ENCODE peak calls at places on chromosome X, in seven cellular contexts. One of them, this sample, is unnamed.

GRCh38 chrX:133859336-133859735 is 126.1 kb downstream of the GPC3 start:
- DNase-seq in ovary: no peak
- DNase-seq in thyroid gland: no peak
- DNase-seq in endothelial cell of umbilical vein: no peak
- DNase-seq in A549: no peak
- DNase-seq in Peyer's patch: no peak
- DNase-seq in IMR-90: no peak
- DNase-seq in this sample: no peak

GRCh38 chrX:44072631-44073030 is 99.4 kb upstream of the NDP start:
- DNase-seq in ovary: no peak
- DNase-seq in thyroid gland: no peak
- DNase-seq in endothelial cell of umbilical vein: no peak
- DNase-seq in A549: no peak
- DNase-seq in Peyer's patch: no peak
- DNase-seq in IMR-90: no peak
- DNase-seq in this sample: no peak

GRCh38 chrX:45850775-45851433 is 650.2 kb upstream of the DIPK2B start:
- DNase-seq in ovary: peak
- DNase-seq in thyroid gland: peak
- DNase-seq in endothelial cell of umbilical vein: no peak
- DNase-seq in A549: peak
- DNase-seq in Peyer's patch: peak
- DNase-seq in IMR-90: peak
- DNase-seq in this sample: no peak

GRCh38 chrX:121161501-121161933 is 114.1 kb downstream of the GLUD2 start:
- DNase-seq in ovary: no peak
- DNase-seq in thyroid gland: no peak
- DNase-seq in endothelial cell of umbilical vein: no peak
- DNase-seq in A549: no peak
- DNase-seq in Peyer's patch: no peak
- DNase-seq in IMR-90: no peak
- DNase-seq in this sample: no peak

GRCh38 chrX:3384330-3384729 is 37.9 kb upstream of the MXRA5 start:
- DNase-seq in ovary: no peak
- DNase-seq in thyroid gland: peak
- DNase-seq in endothelial cell of umbilical vein: no peak
- DNase-seq in A549: no peak
- DNase-seq in Peyer's patch: no peak
- DNase-seq in IMR-90: no peak
- DNase-seq in this sample: no peak

GRCh38 chrX:129769467-129770154 is 10.1 kb upstream of the SASH3 start:
- DNase-seq in ovary: no peak
- DNase-seq in thyroid gland: no peak
- DNase-seq in endothelial cell of umbilical vein: no peak
- DNase-seq in A549: no peak
- DNase-seq in Peyer's patch: no peak
- DNase-seq in IMR-90: no peak
- DNase-seq in this sample: no peak

GRCh38 chrX:109826954-109827708 is 94.1 kb upstream of the ACSL4 start:
- DNase-seq in ovary: no peak
- DNase-seq in thyroid gland: no peak
- DNase-seq in endothelial cell of umbilical vein: no peak
- DNase-seq in A549: peak
- DNase-seq in Peyer's patch: no peak
- DNase-seq in IMR-90: peak
- DNase-seq in this sample: no peak

GRCh38 chrX:10902001-10902400 is 209.1 kb upstream of the HCCS start:
- DNase-seq in ovary: no peak
- DNase-seq in thyroid gland: no peak
- DNase-seq in endothelial cell of umbilical vein: peak
- DNase-seq in A549: no peak
- DNase-seq in Peyer's patch: no peak
- DNase-seq in IMR-90: peak
- DNase-seq in this sample: no peak

GRCh38 chrX:121836000-121836399 is 788.6 kb downstream of the GLUD2 start:
- DNase-seq in ovary: no peak
- DNase-seq in thyroid gland: no peak
- DNase-seq in endothelial cell of umbilical vein: no peak
- DNase-seq in A549: no peak
- DNase-seq in Peyer's patch: no peak
- DNase-seq in IMR-90: no peak
- DNase-seq in this sample: no peak

GRCh38 chrX:130086414-130087207 is 23.7 kb downstream of the ELF4 start:
- DNase-seq in ovary: no peak
- DNase-seq in thyroid gland: no peak
- DNase-seq in endothelial cell of umbilical vein: no peak
- DNase-seq in A549: no peak
- DNase-seq in Peyer's patch: no peak
- DNase-seq in IMR-90: no peak
- DNase-seq in this sample: no peak

GRCh38 chrX:149837639-149838038 is 43.3 kb upstream of the MAGEA8 start:
- DNase-seq in ovary: no peak
- DNase-seq in thyroid gland: no peak
- DNase-seq in endothelial cell of umbilical vein: no peak
- DNase-seq in A549: no peak
- DNase-seq in Peyer's patch: no peak
- DNase-seq in IMR-90: no peak
- DNase-seq in this sample: no peak

GRCh38 chrX:108167211-108167872 is 75.8 kb downstream of the ATG4A start:
- DNase-seq in ovary: peak
- DNase-seq in thyroid gland: peak
- DNase-seq in endothelial cell of umbilical vein: peak
- DNase-seq in A549: peak
- DNase-seq in Peyer's patch: no peak
- DNase-seq in IMR-90: peak
- DNase-seq in this sample: no peak

GRCh38 chrX:3651272-3651671 is 62.2 kb downstream of the PRKX start:
- DNase-seq in ovary: no peak
- DNase-seq in thyroid gland: no peak
- DNase-seq in endothelial cell of umbilical vein: peak
- DNase-seq in A549: no peak
- DNase-seq in Peyer's patch: no peak
- DNase-seq in IMR-90: peak
- DNase-seq in this sample: no peak

GRCh38 chrX:15963858-15964257 is 109.2 kb upstream of the AP1S2 start:
- DNase-seq in ovary: no peak
- DNase-seq in thyroid gland: no peak
- DNase-seq in endothelial cell of umbilical vein: no peak
- DNase-seq in A549: no peak
- DNase-seq in Peyer's patch: no peak
- DNase-seq in IMR-90: no peak
- DNase-seq in this sample: no peak

GRCh38 chrX:96713303-96713702 is 28.7 kb downstream of the DIAPH2 start:
- DNase-seq in ovary: no peak
- DNase-seq in thyroid gland: no peak
- DNase-seq in endothelial cell of umbilical vein: no peak
- DNase-seq in A549: no peak
- DNase-seq in Peyer's patch: no peak
- DNase-seq in IMR-90: no peak
- DNase-seq in this sample: no peak

GRCh38 chrX:26037367-26037766 is 100.8 kb upstream of the MAGEB18 start:
- DNase-seq in ovary: no peak
- DNase-seq in thyroid gland: no peak
- DNase-seq in endothelial cell of umbilical vein: no peak
- DNase-seq in A549: no peak
- DNase-seq in Peyer's patch: no peak
- DNase-seq in IMR-90: no peak
- DNase-seq in this sample: no peak

GRCh38 chrX:78092296-78092695 is 11.8 kb upstream of the PGK1 start:
- DNase-seq in ovary: no peak
- DNase-seq in thyroid gland: no peak
- DNase-seq in endothelial cell of umbilical vein: peak
- DNase-seq in A549: no peak
- DNase-seq in Peyer's patch: no peak
- DNase-seq in IMR-90: peak
- DNase-seq in this sample: no peak

GRCh38 chrX:134894373-134894895 is 96.4 kb upstream of the SMIM10 start:
- DNase-seq in ovary: no peak
- DNase-seq in thyroid gland: no peak
- DNase-seq in endothelial cell of umbilical vein: no peak
- DNase-seq in A549: no peak
- DNase-seq in Peyer's patch: no peak
- DNase-seq in IMR-90: no peak
- DNase-seq in this sample: no peak

GRCh38 chrX:129323115-129323514 is 200.2 kb downstream of the SMARCA1 start:
- DNase-seq in ovary: no peak
- DNase-seq in thyroid gland: no peak
- DNase-seq in endothelial cell of umbilical vein: no peak
- DNase-seq in A549: no peak
- DNase-seq in Peyer's patch: no peak
- DNase-seq in IMR-90: peak
- DNase-seq in this sample: no peak

GRCh38 chrX:54495814-54496516 is at the start of gene FGD1:
- DNase-seq in ovary: peak
- DNase-seq in thyroid gland: peak
- DNase-seq in endothelial cell of umbilical vein: peak
- DNase-seq in A549: peak
- DNase-seq in Peyer's patch: peak
- DNase-seq in IMR-90: peak
- DNase-seq in this sample: peak

GRCh38 chrX:69093960-69094935 is 71.0 kb downstream of the PJA1 start:
- DNase-seq in ovary: peak
- DNase-seq in thyroid gland: peak
- DNase-seq in endothelial cell of umbilical vein: peak
- DNase-seq in A549: peak
- DNase-seq in Peyer's patch: no peak
- DNase-seq in IMR-90: peak
- DNase-seq in this sample: no peak

GRCh38 chrX:40207626-40208025 is 109.9 kb upstream of the BCOR start:
- DNase-seq in ovary: no peak
- DNase-seq in thyroid gland: no peak
- DNase-seq in endothelial cell of umbilical vein: no peak
- DNase-seq in A549: no peak
- DNase-seq in Peyer's patch: no peak
- DNase-seq in IMR-90: peak
- DNase-seq in this sample: no peak

GRCh38 chrX:154714925-154715324 is 36.0 kb downstream of the GAB3 start:
- DNase-seq in ovary: no peak
- DNase-seq in thyroid gland: peak
- DNase-seq in endothelial cell of umbilical vein: peak
- DNase-seq in A549: peak
- DNase-seq in Peyer's patch: no peak
- DNase-seq in IMR-90: peak
- DNase-seq in this sample: no peak

GRCh38 chrX:72396117-72396516 is 90.4 kb upstream of the CITED1 start:
- DNase-seq in ovary: no peak
- DNase-seq in thyroid gland: peak
- DNase-seq in endothelial cell of umbilical vein: peak
- DNase-seq in A549: no peak
- DNase-seq in Peyer's patch: no peak
- DNase-seq in IMR-90: no peak
- DNase-seq in this sample: no peak

GRCh38 chrX:72395252-72395651 is 89.5 kb upstream of the CITED1 start:
- DNase-seq in ovary: no peak
- DNase-seq in thyroid gland: no peak
- DNase-seq in endothelial cell of umbilical vein: no peak
- DNase-seq in A549: no peak
- DNase-seq in Peyer's patch: no peak
- DNase-seq in IMR-90: no peak
- DNase-seq in this sample: no peak

GRCh38 chrX:72393836-72394517 is 88.3 kb upstream of the CITED1 start:
- DNase-seq in ovary: no peak
- DNase-seq in thyroid gland: no peak
- DNase-seq in endothelial cell of umbilical vein: no peak
- DNase-seq in A549: no peak
- DNase-seq in Peyer's patch: no peak
- DNase-seq in IMR-90: no peak
- DNase-seq in this sample: no peak

GRCh38 chrX:72392816-72393800 is 87.4 kb upstream of the CITED1 start:
- DNase-seq in ovary: no peak
- DNase-seq in thyroid gland: no peak
- DNase-seq in endothelial cell of umbilical vein: no peak
- DNase-seq in A549: no peak
- DNase-seq in Peyer's patch: no peak
- DNase-seq in IMR-90: no peak
- DNase-seq in this sample: no peak

DNA sequence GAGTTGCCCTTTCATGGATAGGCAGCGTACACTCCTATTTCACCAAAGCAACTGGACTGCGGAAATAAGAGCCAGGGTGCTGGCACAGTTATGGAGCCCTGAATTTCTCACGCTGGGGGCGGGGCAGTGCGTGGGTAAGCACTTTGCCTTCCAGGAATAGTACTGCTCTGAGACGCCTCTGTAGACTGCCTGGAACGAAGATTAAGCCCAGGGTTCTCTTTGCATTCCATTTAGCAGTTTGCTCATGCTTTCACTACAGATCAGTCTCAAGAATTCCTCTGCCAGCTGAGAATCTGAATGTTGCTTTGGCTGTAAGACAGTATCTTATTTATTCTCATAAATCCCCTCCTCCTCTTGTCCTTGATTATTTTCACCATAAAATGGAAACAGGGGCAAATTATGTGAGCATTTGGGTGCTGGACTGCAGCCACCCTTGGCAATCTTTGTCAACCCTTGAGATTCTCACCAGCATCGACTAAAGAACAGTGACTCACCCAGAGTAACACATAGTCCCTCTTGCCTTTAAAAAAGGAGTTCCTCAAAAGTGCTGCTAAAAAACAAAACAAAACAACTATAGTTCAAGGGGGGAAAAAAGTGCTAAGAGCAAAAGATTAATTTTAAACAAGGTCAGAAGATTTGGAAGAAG is 88.9 kb upstream of the CITED1 start:
- DNase-seq in ovary: no peak
- DNase-seq in thyroid gland: peak
- DNase-seq in endothelial cell of umbilical vein: no peak
- DNase-seq in A549: no peak
- DNase-seq in Peyer's patch: no peak
- DNase-seq in IMR-90: peak
- DNase-seq in this sample: no peak
- H3K27ac ChIP-seq in ovary: no peak
- H3K27ac ChIP-seq in thyroid gland: no peak
- H3K27ac ChIP-seq in endothelial cell of umbilical vein: no peak
- H3K27ac ChIP-seq in A549: no peak
- H3K27ac ChIP-seq in Peyer's patch: no peak
- H3K27ac ChIP-seq in IMR-90: no peak
- H3K27ac ChIP-seq in this sample: no peak

GRCh38 chrX:137428777-137429564 is 137.0 kb upstream of the ZIC3 start:
- DNase-seq in ovary: no peak
- DNase-seq in thyroid gland: no peak
- DNase-seq in endothelial cell of umbilical vein: no peak
- DNase-seq in A549: no peak
- DNase-seq in Peyer's patch: no peak
- DNase-seq in IMR-90: no peak
- DNase-seq in this sample: no peak
- H3K4me3 ChIP-seq in ovary: no peak
- H3K4me3 ChIP-seq in thyroid gland: peak
- H3K4me3 ChIP-seq in endothelial cell of umbilical vein: no peak
- H3K4me3 ChIP-seq in A549: no peak
- H3K4me3 ChIP-seq in Peyer's patch: peak
- H3K4me3 ChIP-seq in IMR-90: no peak
- H3K4me3 ChIP-seq in this sample: no peak

GRCh38 chrX:70133303-70134115 is at the start of gene IGBP1:
- DNase-seq in ovary: peak
- DNase-seq in thyroid gland: peak
- DNase-seq in endothelial cell of umbilical vein: peak
- DNase-seq in A549: peak
- DNase-seq in Peyer's patch: peak
- DNase-seq in IMR-90: peak
- DNase-seq in this sample: peak
- TF ChIP-seq POLR2A in ovary: peak
- TF ChIP-seq POLR2A in thyroid gland: peak
- TF ChIP-seq POLR2A in endothelial cell of umbilical vein: no peak
- TF ChIP-seq POLR2A in A549: peak
- TF ChIP-seq POLR2A in Peyer's patch: peak
- TF ChIP-seq POLR2A in IMR-90: peak
- TF ChIP-seq POLR2A in this sample: peak

GRCh38 chrX:47859686-47860085 is 23.0 kb downstream of the ZNF81 start:
- DNase-seq in ovary: no peak
- DNase-seq in thyroid gland: no peak
- DNase-seq in endothelial cell of umbilical vein: no peak
- DNase-seq in A549: no peak
- DNase-seq in Peyer's patch: no peak
- DNase-seq in IMR-90: no peak
- DNase-seq in this sample: no peak
- H3K27ac ChIP-seq in ovary: no peak
- H3K27ac ChIP-seq in thyroid gland: no peak
- H3K27ac ChIP-seq in endothelial cell of umbilical vein: no peak
- H3K27ac ChIP-seq in A549: no peak
- H3K27ac ChIP-seq in Peyer's patch: no peak
- H3K27ac ChIP-seq in IMR-90: no peak
- H3K27ac ChIP-seq in this sample: no peak